ENCODE peak calls at places on chromosomes 2 and 18, in four cellular contexts. O, F, A and K are unnamed samples.
A peak's percentile ranks its signal among the peaks of the same experiment; 100 is the strongest.

GRCh38 chr18:74861154-74861553 is 263.5 kb downstream of the ZNF407 start:
- DNase-seq in A (peak; percentile 66), O (peak; percentile 20), F (no peak), K (no peak)

GRCh38 chr2:159131882-159132281 is 154.6 kb downstream of the WDSUB1 start:
- DNase-seq in A (peak; percentile 98), F (no peak), O (no peak), K (no peak)

GRCh38 chr18:75139226-75139911 is 69.6 kb downstream of the PTGR3 start:
- DNase-seq in F (no peak), O (no peak), A (no peak), K (no peak)

GRCh38 chr2:241799522-241800197 is 9.3 kb upstream of the NEU4 start:
- DNase-seq in A (no peak), F (no peak), O (no peak), K (no peak)

GRCh38 chr2:75146903-75147332 is 52.4 kb downstream of the TACR1 start:
- DNase-seq in F (no peak), A (no peak), O (peak; percentile 61), K (no peak)

GRCh38 chr18:10351221-10351795 is 103.1 kb upstream of the APCDD1 start:
- DNase-seq in F (no peak), O (no peak), A (no peak), K (no peak)

GRCh38 chr2:128271891-128272585 is 46.6 kb downstream of the HS6ST1 start:
- DNase-seq in F (no peak), A (no peak), O (no peak), K (no peak)

GRCh38 chr2:228768818-228769217 is 502.3 kb downstream of the PID1 start:
- DNase-seq in O (no peak), F (no peak), A (peak; percentile 76), K (no peak)

GRCh38 chr18:13401404-13401803 is 182.8 kb downstream of the LDLRAD4 start:
- DNase-seq in O (no peak), A (no peak), F (no peak), K (no peak)

GRCh38 chr18:58364867-58365533 is 263.9 kb downstream of the ALPK2 start:
- DNase-seq in F (no peak), A (peak; percentile 85), O (no peak), K (no peak)

GRCh38 chr2:58650781-58651180 is 409.7 kb upstream of the FANCL start:
- DNase-seq in O (no peak), F (no peak), A (no peak), K (no peak)